ENCODE peak calls at places on chromosomes 12 and 14, in eight cellular contexts. One of them, this sample, is unnamed.

GRCh38 chr14:92108345-92109254 is 2.2 kb upstream of the ATXN3 start:
- DNase-seq in psoas muscle: no peak
- DNase-seq in heart left ventricle: no peak
- DNase-seq in right atrium auricular region: no peak
- DNase-seq in fibroblast of lung: no peak
- DNase-seq in PC-9: no peak
- DNase-seq in A549: no peak
- DNase-seq in pancreas: no peak
- DNase-seq in this sample: no peak

GRCh38 chr12:41967668-41968649 is 176.7 kb downstream of the GXYLT1 start:
- DNase-seq in psoas muscle: no peak
- DNase-seq in heart left ventricle: no peak
- DNase-seq in right atrium auricular region: no peak
- DNase-seq in fibroblast of lung: peak; percentile 88
- DNase-seq in PC-9: peak; percentile 53
- DNase-seq in A549: no peak
- DNase-seq in pancreas: no peak
- DNase-seq in this sample: no peak

GRCh38 chr12:80120994-80121393 is 21.7 kb downstream of the OTOGL start:
- DNase-seq in psoas muscle: no peak
- DNase-seq in heart left ventricle: no peak
- DNase-seq in right atrium auricular region: no peak
- DNase-seq in fibroblast of lung: no peak
- DNase-seq in PC-9: no peak
- DNase-seq in A549: no peak
- DNase-seq in pancreas: no peak
- DNase-seq in this sample: no peak

GRCh38 chr12:116697305-116698130 is 40.4 kb downstream of the SPRING1 start:
- DNase-seq in psoas muscle: no peak
- DNase-seq in heart left ventricle: peak; percentile 68
- DNase-seq in right atrium auricular region: no peak
- DNase-seq in fibroblast of lung: no peak
- DNase-seq in PC-9: no peak
- DNase-seq in A549: peak; percentile 71
- DNase-seq in pancreas: peak; percentile 67
- DNase-seq in this sample: no peak

GRCh38 chr12:34124608-34125007 is 102.3 kb downstream of the ALG10 start:
- DNase-seq in psoas muscle: no peak
- DNase-seq in heart left ventricle: no peak
- DNase-seq in right atrium auricular region: no peak
- DNase-seq in fibroblast of lung: no peak
- DNase-seq in PC-9: no peak
- DNase-seq in A549: no peak
- DNase-seq in pancreas: no peak
- DNase-seq in this sample: no peak

GRCh38 chr12:71947645-71948105 is 9.0 kb downstream of the TPH2 start:
- DNase-seq in psoas muscle: no peak
- DNase-seq in heart left ventricle: no peak
- DNase-seq in right atrium auricular region: no peak
- DNase-seq in fibroblast of lung: peak; percentile 61
- DNase-seq in PC-9: peak; percentile 91
- DNase-seq in A549: no peak
- DNase-seq in pancreas: peak; percentile 16
- DNase-seq in this sample: peak; percentile 59

GRCh38 chr14:20679907-20680306 is 4.5 kb upstream of the RNASE4 start:
- DNase-seq in psoas muscle: no peak
- DNase-seq in heart left ventricle: no peak
- DNase-seq in right atrium auricular region: no peak
- DNase-seq in fibroblast of lung: no peak
- DNase-seq in PC-9: no peak
- DNase-seq in A549: peak; percentile 72
- DNase-seq in pancreas: no peak
- DNase-seq in this sample: peak; percentile 33

GRCh38 chr12:8823565-8824300 is 1.3 kb downstream of the A2ML1 start:
- DNase-seq in psoas muscle: no peak
- DNase-seq in heart left ventricle: no peak
- DNase-seq in right atrium auricular region: no peak
- DNase-seq in fibroblast of lung: peak; percentile 33
- DNase-seq in PC-9: no peak
- DNase-seq in A549: peak; percentile 33
- DNase-seq in pancreas: no peak
- DNase-seq in this sample: peak; percentile 17

GRCh38 chr14:105021656-105022275 is 883 bp upstream of the CDCA4 start:
- DNase-seq in psoas muscle: peak; percentile 37
- DNase-seq in heart left ventricle: peak; percentile 36
- DNase-seq in right atrium auricular region: no peak
- DNase-seq in fibroblast of lung: peak; percentile 54
- DNase-seq in PC-9: peak; percentile 43
- DNase-seq in A549: peak; percentile 84
- DNase-seq in pancreas: peak; percentile 43
- DNase-seq in this sample: peak; percentile 30

GRCh38 chr12:38921025-38921677 is 15.8 kb upstream of the CPNE8 start:
- DNase-seq in psoas muscle: no peak
- DNase-seq in heart left ventricle: peak; percentile 49
- DNase-seq in right atrium auricular region: no peak
- DNase-seq in fibroblast of lung: peak; percentile 72
- DNase-seq in PC-9: peak; percentile 58
- DNase-seq in A549: peak; percentile 83
- DNase-seq in pancreas: peak; percentile 20
- DNase-seq in this sample: peak; percentile 49

GRCh38 chr14:61838661-61839060 is 76.4 kb downstream of the SNAPC1 start:
- DNase-seq in psoas muscle: no peak
- DNase-seq in heart left ventricle: no peak
- DNase-seq in right atrium auricular region: no peak
- DNase-seq in fibroblast of lung: no peak
- DNase-seq in PC-9: peak; percentile 76
- DNase-seq in A549: no peak
- DNase-seq in pancreas: no peak
- DNase-seq in this sample: no peak

GRCh38 chr12:108667349-108667748 is 33.7 kb upstream of the SELPLG start:
- DNase-seq in psoas muscle: no peak
- DNase-seq in heart left ventricle: no peak
- DNase-seq in right atrium auricular region: no peak
- DNase-seq in fibroblast of lung: no peak
- DNase-seq in PC-9: no peak
- DNase-seq in A549: no peak
- DNase-seq in pancreas: no peak
- DNase-seq in this sample: no peak

GRCh38 chr12:101856030-101856429 is 21.4 kb upstream of the DRAM1 start:
- DNase-seq in psoas muscle: no peak
- DNase-seq in heart left ventricle: no peak
- DNase-seq in right atrium auricular region: no peak
- DNase-seq in fibroblast of lung: no peak
- DNase-seq in PC-9: no peak
- DNase-seq in A549: no peak
- DNase-seq in pancreas: no peak
- DNase-seq in this sample: no peak

GRCh38 chr12:119512772-119513497 is 80.6 kb upstream of the TMEM233 start:
- DNase-seq in psoas muscle: no peak
- DNase-seq in heart left ventricle: no peak
- DNase-seq in right atrium auricular region: no peak
- DNase-seq in fibroblast of lung: peak; percentile 3
- DNase-seq in PC-9: no peak
- DNase-seq in A549: no peak
- DNase-seq in pancreas: no peak
- DNase-seq in this sample: no peak

GRCh38 chr12:117143008-117143532 is 43.9 kb upstream of the TESC start:
- DNase-seq in psoas muscle: no peak
- DNase-seq in heart left ventricle: no peak
- DNase-seq in right atrium auricular region: no peak
- DNase-seq in fibroblast of lung: peak; percentile 28
- DNase-seq in PC-9: peak; percentile 68
- DNase-seq in A549: peak; percentile 99
- DNase-seq in pancreas: no peak
- DNase-seq in this sample: no peak

GRCh38 chr14:104973215-104974145 is 4.7 kb downstream of the AHNAK2 start:
- DNase-seq in psoas muscle: peak; percentile 89
- DNase-seq in heart left ventricle: peak; percentile 69
- DNase-seq in right atrium auricular region: peak; percentile 92
- DNase-seq in fibroblast of lung: peak; percentile 97
- DNase-seq in PC-9: peak; percentile 97
- DNase-seq in A549: peak; percentile 97
- DNase-seq in pancreas: no peak
- DNase-seq in this sample: peak; percentile 95

GRCh38 chr14:73935666-73936065 is 14.2 kb downstream of the FAM161B start:
- DNase-seq in psoas muscle: no peak
- DNase-seq in heart left ventricle: no peak
- DNase-seq in right atrium auricular region: no peak
- DNase-seq in fibroblast of lung: no peak
- DNase-seq in PC-9: no peak
- DNase-seq in A549: peak; percentile 33
- DNase-seq in pancreas: no peak
- DNase-seq in this sample: no peak

GRCh38 chr14:103084021-103084919 is at the start of gene LBHD2:
- DNase-seq in psoas muscle: no peak
- DNase-seq in heart left ventricle: peak; percentile 24
- DNase-seq in right atrium auricular region: no peak
- DNase-seq in fibroblast of lung: peak; percentile 25
- DNase-seq in PC-9: no peak
- DNase-seq in A549: no peak
- DNase-seq in pancreas: no peak
- DNase-seq in this sample: no peak

GRCh38 chr12:109532721-109533486 is 40.4 kb downstream of the MMAB start:
- DNase-seq in psoas muscle: no peak
- DNase-seq in heart left ventricle: no peak
- DNase-seq in right atrium auricular region: no peak
- DNase-seq in fibroblast of lung: no peak
- DNase-seq in PC-9: no peak
- DNase-seq in A549: no peak
- DNase-seq in pancreas: no peak
- DNase-seq in this sample: no peak

GRCh38 chr12:102917026-102917787 is at the start of gene PAH:
- DNase-seq in psoas muscle: no peak
- DNase-seq in heart left ventricle: no peak
- DNase-seq in right atrium auricular region: no peak
- DNase-seq in fibroblast of lung: no peak
- DNase-seq in PC-9: no peak
- DNase-seq in A549: no peak
- DNase-seq in pancreas: peak; percentile 55
- DNase-seq in this sample: no peak

GRCh38 chr12:109836916-109837315 is 3.7 kb upstream of the TRPV4 start:
- DNase-seq in psoas muscle: no peak
- DNase-seq in heart left ventricle: no peak
- DNase-seq in right atrium auricular region: no peak
- DNase-seq in fibroblast of lung: peak; percentile 53
- DNase-seq in PC-9: no peak
- DNase-seq in A549: peak; percentile 55
- DNase-seq in pancreas: peak; percentile 58
- DNase-seq in this sample: peak; percentile 34

DNA sequence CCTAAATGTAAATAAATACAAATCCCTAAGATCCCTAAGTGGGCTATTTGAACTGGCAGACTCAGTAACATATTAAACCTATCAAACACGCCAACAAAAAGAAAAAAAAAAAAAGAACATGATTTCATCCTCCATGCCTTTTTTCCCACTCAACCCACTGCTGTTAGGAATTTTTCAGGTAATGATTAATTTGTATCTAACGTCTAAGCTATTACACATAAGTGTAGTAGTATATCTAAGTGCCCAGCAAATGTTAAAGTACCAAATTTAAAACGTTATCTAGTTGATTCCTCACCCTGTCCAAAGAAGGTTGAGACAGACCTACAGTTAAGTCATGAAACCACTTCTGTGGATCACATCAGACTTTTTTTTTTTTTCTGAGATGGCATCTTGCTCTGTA is 16.4 kb upstream of the ARID4A start:
- DNase-seq in psoas muscle: no peak
- DNase-seq in heart left ventricle: no peak
- DNase-seq in right atrium auricular region: no peak
- DNase-seq in fibroblast of lung: peak; percentile 20
- DNase-seq in PC-9: no peak
- DNase-seq in A549: peak; percentile 18
- DNase-seq in pancreas: no peak
- DNase-seq in this sample: no peak
- H3K4me3 ChIP-seq in psoas muscle: no peak overlapping the region
- H3K4me3 ChIP-seq in heart left ventricle: no peak overlapping the region
- H3K4me3 ChIP-seq in right atrium auricular region: no peak overlapping the region
- H3K4me3 ChIP-seq in fibroblast of lung: no peak overlapping the region
- H3K4me3 ChIP-seq in PC-9: no peak overlapping the region
- H3K4me3 ChIP-seq in A549: no peak overlapping the region
- H3K4me3 ChIP-seq in pancreas: no peak overlapping the region
- H3K4me3 ChIP-seq in this sample: no peak overlapping the region

GRCh38 chr12:114131824-114132223 is 165.7 kb upstream of the RBM19 start:
- DNase-seq in psoas muscle: no peak
- DNase-seq in heart left ventricle: no peak
- DNase-seq in right atrium auricular region: no peak
- DNase-seq in fibroblast of lung: no peak
- DNase-seq in PC-9: no peak
- DNase-seq in A549: no peak
- DNase-seq in pancreas: no peak
- DNase-seq in this sample: no peak
- TF ChIP-seq CTCF in psoas muscle: no peak
- TF ChIP-seq CTCF in heart left ventricle: no peak
- TF ChIP-seq CTCF in right atrium auricular region: peak; percentile 5
- TF ChIP-seq CTCF in fibroblast of lung: no peak
- TF ChIP-seq CTCF in PC-9: no peak
- TF ChIP-seq CTCF in A549: no peak
- TF ChIP-seq CTCF in pancreas: no peak
- TF ChIP-seq CTCF in this sample: peak; percentile 33

GRCh38 chr12:67444542-67444941 is 175.4 kb downstream of the CAND1 start:
- DNase-seq in psoas muscle: no peak
- DNase-seq in heart left ventricle: no peak
- DNase-seq in right atrium auricular region: no peak
- DNase-seq in fibroblast of lung: no peak
- DNase-seq in PC-9: no peak
- DNase-seq in A549: no peak
- DNase-seq in pancreas: no peak
- DNase-seq in this sample: no peak

GRCh38 chr12:67442347-67442841 is 173.2 kb downstream of the CAND1 start:
- DNase-seq in psoas muscle: no peak
- DNase-seq in heart left ventricle: peak; percentile 53
- DNase-seq in right atrium auricular region: no peak
- DNase-seq in fibroblast of lung: no peak
- DNase-seq in PC-9: no peak
- DNase-seq in A549: no peak
- DNase-seq in pancreas: peak; percentile 27
- DNase-seq in this sample: no peak

GRCh38 chr12:67442896-67443295 is 173.7 kb downstream of the CAND1 start:
- DNase-seq in psoas muscle: no peak
- DNase-seq in heart left ventricle: no peak
- DNase-seq in right atrium auricular region: no peak
- DNase-seq in fibroblast of lung: no peak
- DNase-seq in PC-9: no peak
- DNase-seq in A549: no peak
- DNase-seq in pancreas: no peak
- DNase-seq in this sample: no peak

GRCh38 chr12:67439611-67440010 is 170.5 kb downstream of the CAND1 start:
- DNase-seq in psoas muscle: no peak
- DNase-seq in heart left ventricle: no peak
- DNase-seq in right atrium auricular region: no peak
- DNase-seq in fibroblast of lung: no peak
- DNase-seq in PC-9: no peak
- DNase-seq in A549: no peak
- DNase-seq in pancreas: no peak
- DNase-seq in this sample: no peak

GRCh38 chr12:67441736-67442346 is 172.7 kb downstream of the CAND1 start:
- DNase-seq in psoas muscle: peak; percentile 87
- DNase-seq in heart left ventricle: peak; percentile 92
- DNase-seq in right atrium auricular region: peak; percentile 94
- DNase-seq in fibroblast of lung: peak; percentile 65
- DNase-seq in PC-9: no peak
- DNase-seq in A549: peak; percentile 80
- DNase-seq in pancreas: peak; percentile 85
- DNase-seq in this sample: peak; percentile 77
- H3K4me3 ChIP-seq in psoas muscle: peak overlapping the region; percentile 56
- H3K4me3 ChIP-seq in heart left ventricle: no peak overlapping the region
- H3K4me3 ChIP-seq in right atrium auricular region: peak overlapping the region; percentile 11
- H3K4me3 ChIP-seq in fibroblast of lung: no peak overlapping the region
- H3K4me3 ChIP-seq in PC-9: no peak overlapping the region
- H3K4me3 ChIP-seq in A549: no peak overlapping the region
- H3K4me3 ChIP-seq in pancreas: no peak overlapping the region
- H3K4me3 ChIP-seq in this sample: no peak overlapping the region

GRCh38 chr12:55515696-55516095 is 23.5 kb downstream of the OR6C68 start:
- DNase-seq in psoas muscle: no peak
- DNase-seq in heart left ventricle: no peak
- DNase-seq in right atrium auricular region: no peak
- DNase-seq in fibroblast of lung: no peak
- DNase-seq in PC-9: no peak
- DNase-seq in A549: peak; percentile 6
- DNase-seq in pancreas: no peak
- DNase-seq in this sample: no peak
- TF ChIP-seq CTCF in psoas muscle: no peak
- TF ChIP-seq CTCF in heart left ventricle: no peak
- TF ChIP-seq CTCF in right atrium auricular region: no peak
- TF ChIP-seq CTCF in fibroblast of lung: no peak
- TF ChIP-seq CTCF in PC-9: peak; percentile 46
- TF ChIP-seq CTCF in A549: no peak
- TF ChIP-seq CTCF in pancreas: no peak
- TF ChIP-seq CTCF in this sample: no peak

This sample was measured in AG10803.